ENCODE peak calls at places on chromosomes 1 and 21, in nine cellular contexts. H is DMS53; N is neural crest cell; R is dorsolateral prefrontal cortex; I is cerebellum; C is lower lobe of right lung; E is endothelial cell; A is stimulated activated CD4-positive, alpha-beta T cell treated with anti-CD3 and anti-CD28 coated beads, Interleukin-15, amount 100 ng/mL, for 24 hours; O is sigmoid colon. D is an unnamed sample.
A peak's percentile ranks its signal among the peaks of the same experiment; 100 is the strongest.

GRCh38 chr1:7644906-7645750 is 126.0 kb upstream of the VAMP3 start:
- DNase-seq in H (peak; percentile 98), C (peak; percentile 82), E (no peak), O (no peak), N (no peak), I (peak; percentile 73), A (no peak), R (no peak), D (no peak)

GRCh38 chr1:111221276-111221632 is 6.3 kb upstream of the CHI3L2 start:
- DNase-seq in E (no peak), H (no peak), I (no peak), O (no peak), R (no peak), C (no peak), N (no peak), A (no peak), D (no peak)

GRCh38 chr1:57725318-57725717 is 301.5 kb upstream of the DAB1 start:
- DNase-seq in H (no peak), R (no peak), O (no peak), A (no peak), N (no peak), C (no peak), E (no peak), I (no peak), D (no peak)

GRCh38 chr1:92484472-92485373 is 2.0 kb downstream of the GFI1 start:
- DNase-seq in E (peak; percentile 28), A (peak; percentile 87), H (peak; percentile 91), N (peak; percentile 28), C (peak; percentile 66), R (no peak), I (no peak), O (no peak), D (no peak)

GRCh38 chr21:37914211-37914900 is 1.9 kb downstream of the KCNJ6 start:
- DNase-seq in I (peak; percentile 36), H (no peak), O (no peak), A (peak; percentile 7), C (peak; percentile 57), E (peak; percentile 74), N (peak; percentile 50), R (no peak), D (no peak)

GRCh38 chr1:156245451-156246232 is 2.2 kb downstream of the PAQR6 start:
- DNase-seq in I (no peak), C (peak; percentile 59), H (peak; percentile 89), R (no peak), O (no peak), N (no peak), A (peak; percentile 55), E (peak; percentile 46), D (no peak)

GRCh38 chr1:53616927-53617326 is 122.0 kb downstream of the GLIS1 start:
- DNase-seq in C (no peak), H (no peak), A (no peak), N (no peak), I (no peak), R (no peak), E (no peak), O (peak; percentile 32), D (peak; percentile 50)

GRCh38 chr1:11629184-11629583 is 25.0 kb downstream of the FBXO2 start:
- DNase-seq in C (no peak), I (no peak), R (no peak), O (no peak), E (no peak), N (no peak), A (no peak), H (no peak), D (no peak)

GRCh38 chr1:164337885-164338284 is 221.1 kb upstream of the PBX1 start:
- DNase-seq in A (no peak), E (no peak), R (no peak), C (no peak), O (no peak), I (no peak), N (no peak), H (no peak), D (no peak)

GRCh38 chr1:88695781-88696180 is 11.7 kb downstream of the PKN2 start:
- DNase-seq in O (no peak), N (no peak), I (no peak), R (no peak), A (no peak), H (no peak), E (no peak), C (no peak), D (no peak)

GRCh38 chr1:178341218-178341956 is 155.4 kb downstream of the CLEC20A start:
- DNase-seq in E (peak; percentile 76), C (peak; percentile 75), R (no peak), A (no peak), H (no peak), I (no peak), N (peak; percentile 53), O (no peak), D (no peak)

GRCh38 chr1:173342766-173343165 is 134.4 kb upstream of the PRDX6 start:
- DNase-seq in A (no peak), E (no peak), C (no peak), O (no peak), N (no peak), R (no peak), I (no peak), H (no peak), D (no peak)

GRCh38 chr1:230977781-230978490 is 725 bp downstream of the TTC13 start:
- DNase-seq in A (peak; percentile 54), R (peak; percentile 28), C (peak; percentile 53), E (peak; percentile 30), H (peak; percentile 68), O (no peak), I (peak; percentile 30), N (peak; percentile 25), D (no peak)

GRCh38 chr1:177170756-177171535 is at the start of gene BRINP2:
- DNase-seq in O (no peak), H (peak; percentile 92), C (no peak), R (peak; percentile 72), I (peak; percentile 94), N (peak; percentile 62), A (peak; percentile 5), E (peak; percentile 78), D (no peak)

GRCh38 chr1:1041092-1041503 is 21.2 kb downstream of the AGRN start:
- DNase-seq in I (no peak), R (no peak), O (no peak), H (no peak), A (no peak), E (no peak), N (no peak), C (no peak), D (no peak)

GRCh38 chr1:22747021-22747734 is 36.5 kb downstream of the EPHB2 start:
- DNase-seq in O (no peak), R (no peak), C (no peak), N (no peak), E (no peak), A (no peak), I (no peak), H (peak; percentile 35), D (no peak)

GRCh38 chr1:7953850-7954609 is 7.5 kb upstream of the PARK7 start:
- DNase-seq in A (peak; percentile 93), N (no peak), R (peak; percentile 98), C (peak; percentile 99), I (peak; percentile 96), E (peak; percentile 43), O (peak; percentile 98), H (peak; percentile 98), D (no peak)

GRCh38 chr1:197481101-197481500 is 213.0 kb downstream of the CRB1 start:
- DNase-seq in O (no peak), C (no peak), I (no peak), N (no peak), E (peak; percentile 18), R (no peak), A (peak; percentile 12), H (peak; percentile 92), D (no peak)

GRCh38 chr21:38831526-38832467 is 26.1 kb downstream of the ETS2 start:
- DNase-seq in N (no peak), I (no peak), C (peak; percentile 66), H (no peak), R (no peak), A (peak; percentile 50), E (no peak), O (peak; percentile 95), D (no peak)

GRCh38 chr1:62796151-62796680 is 12.3 kb downstream of the ATG4C start:
- DNase-seq in R (no peak), N (no peak), I (no peak), A (no peak), E (no peak), O (no peak), C (no peak), H (no peak), D (no peak)

GRCh38 chr21:35517848-35518247 is 468.7 kb upstream of the RUNX1 start:
- DNase-seq in R (no peak), O (no peak), E (no peak), N (no peak), A (no peak), I (no peak), H (no peak), C (no peak), D (no peak)

GRCh38 chr1:233238884-233239432 is 56.6 kb downstream of the PCNX2 start:
- DNase-seq in N (no peak), O (no peak), E (no peak), A (no peak), I (no peak), H (no peak), C (no peak), R (no peak), D (no peak)

GRCh38 chr1:9279172-9279840 is 13.4 kb upstream of the SPSB1 start:
- DNase-seq in E (no peak), R (no peak), I (no peak), C (no peak), N (no peak), A (peak; percentile 43), H (no peak), O (no peak), D (no peak)

D was measured in chondrocyte.